ENCODE peak calls at places on chromosomes 4 and X, in ten cellular contexts. S is tibial nerve, M is midbrain, B is NCI-H1092 treated with DMSO at 0.1 percent for 48 hours, R is ELR, W is testis, A is iPS-NIHi11, I is lung, F is caudate nucleus, N is GM23248. G is an unnamed sample.

GRCh38 chr4:16212138-16212782 is 14.0 kb downstream of the TAPT1 start:
- DNase-seq in S (no peak), B (no peak), F (no peak), A (no peak), W (no peak), I (no peak), R (no peak), M (no peak), N (no peak), G (no peak)

GRCh38 chrX:33161829-33162228 is 49.5 kb downstream of the DMD start:
- DNase-seq in F (no peak), B (no peak), R (no peak), M (no peak), A (no peak), I (no peak), W (no peak), S (no peak), N (no peak), G (no peak)

GRCh38 chrX:16700734-16701133 is 11.7 kb downstream of the CTPS2 start:
- DNase-seq in W (no peak), A (no peak), S (no peak), M (no peak), N (peak; percentile 2), R (peak; percentile 8), F (no peak), I (no peak), B (no peak), G (no peak)

GRCh38 chr4:10458190-10458589 is 964 bp upstream of the ZNF518B start:
- DNase-seq in M (no peak), A (no peak), W (no peak), B (no peak), R (no peak), I (no peak), S (no peak), F (no peak), N (no peak), G (no peak)

GRCh38 chr4:186554485-186554884 is 882 bp downstream of the MTNR1A start:
- DNase-seq in I (peak; percentile 42), R (peak; percentile 42), A (peak; percentile 57), S (no peak), W (peak; percentile 64), F (no peak), B (peak; percentile 61), M (no peak), N (peak; percentile 41), G (no peak)

GRCh38 chr4:22434895-22435294 is 81.0 kb downstream of the ADGRA3 start:
- DNase-seq in S (no peak), M (peak; percentile 28), F (no peak), R (peak; percentile 44), I (no peak), A (peak; percentile 41), N (peak; percentile 55), B (peak; percentile 36), W (peak; percentile 54), G (no peak)

GRCh38 chrX:139234898-139235297 is 295.6 kb upstream of the F9 start:
- DNase-seq in F (no peak), B (no peak), M (no peak), I (no peak), N (no peak), S (no peak), R (no peak), W (no peak), A (no peak), G (no peak)

GRCh38 chr4:8117278-8117682 is 41.3 kb downstream of the ABLIM2 start:
- DNase-seq in A (peak; percentile 83), I (no peak), B (no peak), R (peak; percentile 51), N (peak; percentile 56), S (no peak), M (no peak), F (no peak), W (peak; percentile 75), G (no peak)

GRCh38 chrX:97529801-97530200 is 646.1 kb downstream of the RPA4 start:
- DNase-seq in S (no peak), M (no peak), N (no peak), W (peak; percentile 27), I (no peak), A (no peak), F (no peak), B (no peak), R (no peak), G (no peak)

GRCh38 chrX:107429090-107429489 is 20.4 kb upstream of the FRMPD3 start:
- DNase-seq in R (peak; percentile 36), A (no peak), M (no peak), I (no peak), N (peak; percentile 16), S (no peak), W (no peak), B (peak; percentile 15), F (no peak), G (no peak)

GRCh38 chr4:148961526-148961925 is 519.3 kb upstream of the NR3C2 start:
- DNase-seq in R (no peak), F (no peak), M (no peak), I (no peak), S (no peak), B (no peak), A (no peak), N (no peak), W (no peak), G (no peak)

GRCh38 chr4:166003811-166004210 is 130.8 kb downstream of the TLL1 start:
- DNase-seq in N (no peak), S (no peak), A (no peak), W (no peak), B (no peak), I (no peak), R (peak; percentile 25), F (no peak), M (no peak), G (no peak)

GRCh38 chr4:73589261-73589847 is 30.9 kb downstream of the RASSF6 start:
- DNase-seq in A (no peak), F (no peak), B (peak; percentile 23), I (no peak), N (peak; percentile 87), M (no peak), S (no peak), W (no peak), R (peak; percentile 61), G (no peak)

GRCh38 chr4:54840992-54841768 is 183.4 kb downstream of the KIT start:
- DNase-seq in A (no peak), I (no peak), N (peak; percentile 57), R (peak; percentile 4), B (no peak), S (no peak), F (no peak), W (peak; percentile 16), M (peak; percentile 7), G (no peak)

GRCh38 chr4:89298788-89299152 is 8.8 kb downstream of the GPRIN3 start:
- DNase-seq in S (no peak), R (peak; percentile 10), N (peak; percentile 66), F (no peak), I (no peak), A (no peak), W (no peak), M (no peak), B (no peak), G (no peak)

GRCh38 chrX:133951098-133951497 is 34.3 kb downstream of the GPC3 start:
- DNase-seq in A (no peak), W (no peak), N (no peak), M (no peak), B (no peak), F (no peak), R (no peak), S (no peak), I (no peak), G (no peak)

GRCh38 chrX:140292961-140293360 is 211.9 kb downstream of the SOX3 start:
- DNase-seq in B (no peak), R (no peak), A (no peak), N (no peak), W (no peak), F (no peak), I (no peak), S (no peak), M (no peak), G (no peak)

GRCh38 chrX:143027262-143027661 is 1.5 kb downstream of the SPANXN4 start:
- DNase-seq in N (no peak), B (no peak), S (no peak), A (no peak), W (no peak), I (no peak), R (no peak), M (no peak), F (no peak), G (no peak)

GRCh38 chrX:118216086-118216485 is 99.5 kb upstream of the KLHL13 start:
- DNase-seq in B (peak; percentile 47), W (no peak), A (peak; percentile 9), N (no peak), R (no peak), F (no peak), M (no peak), I (no peak), S (no peak), G (no peak)

GRCh38 chr4:15031993-15032660 is 29.8 kb downstream of the CPEB2 start:
- DNase-seq in F (no peak), S (no peak), B (no peak), M (no peak), W (no peak), R (peak; percentile 81), N (peak; percentile 67), I (no peak), A (no peak), G (no peak)

GRCh38 chr4:163448541-163449203 is 24.9 kb downstream of the TKTL2 start:
- DNase-seq in A (peak; percentile 12), R (peak; percentile 76), S (no peak), W (no peak), N (peak; percentile 42), I (no peak), F (no peak), M (no peak), B (no peak), G (no peak)

GRCh38 chr4:978957-979701 is 5.8 kb upstream of the DGKQ start:
- DNase-seq in A (no peak), N (peak; percentile 70), R (peak; percentile 41), S (no peak), B (no peak), M (no peak), W (no peak), F (no peak), I (no peak), G (no peak)

GRCh38 chr4:10096976-10097330 is 19.6 kb downstream of the WDR1 start:
- DNase-seq in R (no peak), B (no peak), F (no peak), M (no peak), N (no peak), W (no peak), I (no peak), A (no peak), S (no peak), G (no peak)

GRCh38 chr4:124953059-124953850 is 240.7 kb upstream of the ANKRD50 start:
- DNase-seq in I (no peak), R (peak; percentile 62), S (no peak), A (no peak), N (peak; percentile 70), M (no peak), W (no peak), F (no peak), B (no peak), G (no peak)

GRCh38 chr4:113446019-113446418 is 315.5 kb downstream of the CAMK2D start:
- DNase-seq in N (peak; percentile 95), W (no peak), R (peak; percentile 93), A (no peak), F (no peak), S (no peak), M (no peak), B (no peak), I (no peak), G (no peak)

GRCh38 chrX:147894332-147894870 is 17.3 kb upstream of the FMR1 start:
- DNase-seq in W (no peak), A (peak; percentile 11), F (no peak), R (no peak), N (no peak), I (no peak), M (no peak), S (no peak), B (no peak), G (no peak)

GRCh38 chrX:81336455-81337144 is 134.7 kb downstream of the SH3BGRL start:
- DNase-seq in F (no peak), B (no peak), R (no peak), I (no peak), S (no peak), M (no peak), W (no peak), N (no peak), A (no peak), G (no peak)

GRCh38 chr4:2259036-2259540 is 2.8 kb downstream of the MXD4 start:
- DNase-seq in F (no peak), I (no peak), R (no peak), A (no peak), S (peak; percentile 12), W (peak; percentile 64), B (no peak), N (no peak), M (no peak), G (no peak)

G was measured in DMS 273 treated with DMSO at 0.1 percent for 48 hours.